ENCODE peak calls at places on chromosomes 12 and 14, in eight cellular contexts. Q, J, P, Y, Z, O, E and R are unnamed samples.
A peak's percentile ranks its signal among the peaks of the same experiment; 100 is the strongest.

GRCh38 chr12:106994579-106995220 is 7.8 kb upstream of the MTERF2 start:
- DNase-seq in O (no peak), Y (no peak), J (no peak), Q (no peak), P (no peak), Z (no peak), E (peak; percentile 45), R (no peak)

GRCh38 chr12:110741795-110742717 is 635 bp downstream of the PPP1CC start:
- DNase-seq in E (no peak), P (no peak), Q (no peak), J (peak; percentile 53), Z (peak; percentile 44), O (no peak), Y (no peak), R (peak; percentile 75)

GRCh38 chr12:130508318-130508717 is 170.6 kb downstream of the PIWIL1 start:
- DNase-seq in Q (no peak), O (no peak), J (no peak), E (no peak), Y (no peak), P (no peak), Z (no peak), R (no peak)

GRCh38 chr12:56676851-56677601 is 11.1 kb downstream of the PTGES3 start:
- DNase-seq in O (peak; percentile 24), Q (no peak), P (no peak), Z (no peak), J (no peak), Y (no peak), E (no peak), R (no peak)

GRCh38 chr12:67220065-67220464 is 49.1 kb upstream of the CAND1 start:
- DNase-seq in Y (no peak), P (no peak), Z (no peak), J (no peak), Q (peak; percentile 17), O (no peak), E (no peak), R (no peak)

GRCh38 chr12:75660107-75660530 is 148.7 kb upstream of the KRR1 start:
- DNase-seq in Q (no peak), J (no peak), P (no peak), Z (no peak), Y (no peak), O (no peak), E (no peak), R (no peak)

GRCh38 chr14:71541271-71541670 is 391.0 kb upstream of the RGS6 start:
- DNase-seq in Y (no peak), E (no peak), Q (no peak), J (no peak), Z (no peak), O (no peak), P (no peak), R (no peak)

GRCh38 chr14:49203676-49204075 is 382.5 kb downstream of the RPS29 start:
- DNase-seq in Z (no peak), Y (no peak), Q (no peak), O (no peak), P (no peak), J (no peak), E (no peak), R (no peak)

GRCh38 chr14:70622111-70622712 is 19.5 kb upstream of the TTC9 start:
- DNase-seq in Z (peak; percentile 71), P (peak; percentile 33), O (peak; percentile 50), Y (peak; percentile 50), Q (peak; percentile 21), J (peak; percentile 57), E (no peak), R (no peak)

GRCh38 chr14:91454155-91454554 is 36.5 kb upstream of the CCDC88C start:
- DNase-seq in Q (no peak), P (no peak), O (no peak), Y (no peak), Z (no peak), J (no peak), E (no peak), R (no peak)

GRCh38 chr14:32728526-32728925 is 210.2 kb upstream of the NPAS3 start:
- DNase-seq in Q (no peak), P (no peak), O (no peak), Y (no peak), E (no peak), J (no peak), Z (no peak), R (no peak)

GRCh38 chr12:54413284-54414190 is 5.5 kb downstream of the ITGA5 start:
- DNase-seq in O (peak; percentile 45), P (no peak), Q (peak; percentile 77), J (peak; percentile 57), E (no peak), Y (peak; percentile 74), Z (peak; percentile 81), R (peak; percentile 79)

GRCh38 chr12:121575952-121576615 is 4.7 kb downstream of the KDM2B start:
- DNase-seq in J (no peak), O (peak; percentile 64), Y (no peak), E (no peak), Z (no peak), P (no peak), Q (no peak), R (no peak)

GRCh38 chr12:77031745-77032144 is 33.6 kb downstream of the E2F7 start:
- DNase-seq in Y (no peak), E (no peak), P (no peak), J (no peak), O (no peak), Q (no peak), Z (no peak), R (no peak)

GRCh38 chr14:92426237-92426636 is 87.3 kb upstream of the RIN3 start:
- DNase-seq in E (no peak), Q (no peak), J (no peak), P (no peak), Y (no peak), Z (no peak), O (no peak), R (no peak)

GRCh38 chr14:65832431-65833253 is 420.1 kb downstream of the FUT8 start:
- DNase-seq in Q (no peak), O (no peak), Y (no peak), Z (no peak), P (no peak), J (peak; percentile 10), E (no peak), R (no peak)

GRCh38 chr14:24853446-24853845 is 196.5 kb downstream of the STXBP6 start:
- DNase-seq in Y (no peak), E (no peak), Z (no peak), J (no peak), Q (no peak), O (no peak), P (no peak), R (no peak)

GRCh38 chr14:71266994-71267636 is 359.9 kb downstream of the PCNX1 start:
- DNase-seq in O (no peak), Z (no peak), Y (no peak), J (no peak), E (no peak), Q (no peak), P (no peak), R (no peak)

GRCh38 chr12:13436696-13437391 is 240.3 kb downstream of the EMP1 start:
- DNase-seq in O (no peak), J (no peak), P (no peak), E (no peak), Y (no peak), Z (no peak), Q (peak; percentile 41), R (no peak)

GRCh38 chr14:74891870-74892269 is 10.2 kb downstream of the DLST start:
- DNase-seq in O (no peak), Z (no peak), J (no peak), Y (no peak), Q (no peak), P (no peak), E (no peak), R (no peak)

GRCh38 chr14:68828728-68829127 is 35.9 kb upstream of the ZFP36L1 start:
- DNase-seq in O (no peak), E (no peak), Q (no peak), Y (no peak), P (no peak), J (no peak), Z (no peak), R (no peak)

GRCh38 chr12:40224439-40225291 is at the start of gene LRRK2:
- DNase-seq in Z (peak; percentile 96), J (peak; percentile 62), O (peak; percentile 80), Q (peak; percentile 89), Y (peak; percentile 50), P (peak; percentile 72), E (no peak), R (peak; percentile 94)

GRCh38 chr12:50087995-50088394 is 2.9 kb downstream of the SMARCD1 start:
- DNase-seq in J (no peak), P (no peak), O (no peak), Y (no peak), Q (no peak), E (no peak), Z (no peak), R (no peak)

GRCh38 chr14:56087824-56088571 is 30.2 kb upstream of the PELI2 start:
- DNase-seq in E (no peak), Y (no peak), J (no peak), Q (no peak), P (no peak), Z (no peak), O (no peak), R (peak; percentile 74)

GRCh38 chr12:19893514-19893913 is 454.2 kb downstream of the AEBP2 start:
- DNase-seq in Q (no peak), E (peak; percentile 7), P (no peak), Y (no peak), O (no peak), Z (no peak), J (no peak), R (no peak)

GRCh38 chr12:25903603-25904245 is 54.8 kb upstream of the RASSF8 start:
- DNase-seq in Q (no peak), P (no peak), O (no peak), E (no peak), J (no peak), Z (no peak), Y (no peak), R (no peak)

GRCh38 chr12:54684636-54685630 is 36.8 kb upstream of the DCD start:
- DNase-seq in E (no peak), Z (no peak), O (no peak), J (no peak), P (no peak), Q (no peak), Y (no peak), R (no peak)

GRCh38 chr14:101400815-101401214 is 160.5 kb upstream of the DIO3 start:
- DNase-seq in E (no peak), J (no peak), Z (no peak), P (no peak), Q (no peak), Y (no peak), O (no peak), R (no peak)

GRCh38 chr14:90409209-90409730 is 12.4 kb downstream of the CALM1 start:
- DNase-seq in O (no peak), E (peak; percentile 90), J (no peak), P (no peak), Q (peak; percentile 77), Z (no peak), Y (no peak), R (peak; percentile 94)

GRCh38 chr12:20018406-20018805 is 349.9 kb upstream of the PDE3A start:
- DNase-seq in P (no peak), Y (no peak), J (no peak), Q (no peak), O (no peak), Z (no peak), E (no peak), R (no peak)

GRCh38 chr14:105473677-105474477 is 744 bp upstream of the CRIP2 start:
- DNase-seq in Z (peak; percentile 72), Y (peak; percentile 66), O (peak; percentile 98), E (peak; percentile 61), P (peak; percentile 99), Q (peak; percentile 99), J (no peak), R (peak; percentile 92)

GRCh38 chr12:52182456-52182855 is 9.4 kb downstream of the KRT80 start:
- DNase-seq in P (no peak), Q (no peak), Y (no peak), J (no peak), O (no peak), Z (no peak), E (no peak), R (no peak)

GRCh38 chr12:24943947-24944597 is 4.8 kb downstream of the BCAT1 start:
- DNase-seq in Q (no peak), Z (no peak), P (no peak), E (no peak), O (no peak), J (no peak), Y (no peak), R (no peak)

GRCh38 chr14:97854918-97855317 is 1057.7 kb downstream of the VRK1 start:
- DNase-seq in P (no peak), Q (no peak), O (no peak), E (no peak), J (no peak), Z (no peak), Y (no peak), R (no peak)